ENCODE peak calls at places on chromosomes 7 and 10, in six cellular contexts. One of them, this sample, is unnamed.

GRCh38 chr7:113831509-113831908 is 87.3 kb downstream of the PPP1R3A start:
- DNase-seq in left lung: no peak
- DNase-seq in fibroblast of the aortic adventitia: no peak
- DNase-seq in astrocyte: peak
- DNase-seq in AG10803: no peak
- DNase-seq in A673: no peak
- DNase-seq in this sample: peak

GRCh38 chr10:76403876-76404275 is 972.5 kb downstream of the LRMDA start:
- DNase-seq in left lung: peak
- DNase-seq in astrocyte: no peak
- DNase-seq in AG10803: peak
- DNase-seq in A673: no peak
- DNase-seq in fibroblast of the aortic adventitia: peak
- DNase-seq in this sample: peak

GRCh38 chr7:52749880-52750279 is 285.6 kb upstream of the POM121L12 start:
- DNase-seq in A673: no peak
- DNase-seq in AG10803: no peak
- DNase-seq in left lung: no peak
- DNase-seq in fibroblast of the aortic adventitia: no peak
- DNase-seq in astrocyte: no peak
- DNase-seq in this sample: no peak

GRCh38 chr7:47153076-47153475 is 428.8 kb downstream of the TNS3 start:
- DNase-seq in AG10803: peak
- DNase-seq in fibroblast of the aortic adventitia: peak
- DNase-seq in A673: peak
- DNase-seq in astrocyte: peak
- DNase-seq in left lung: no peak
- DNase-seq in this sample: no peak

GRCh38 chr10:104232613-104233102 is 494 bp upstream of the CFAP43 start:
- DNase-seq in AG10803: no peak
- DNase-seq in fibroblast of the aortic adventitia: no peak
- DNase-seq in astrocyte: no peak
- DNase-seq in left lung: no peak
- DNase-seq in A673: no peak
- DNase-seq in this sample: no peak

GRCh38 chr7:1234794-1235500 is 2.3 kb downstream of the UNCX start:
- DNase-seq in AG10803: no peak
- DNase-seq in astrocyte: no peak
- DNase-seq in left lung: no peak
- DNase-seq in A673: peak
- DNase-seq in fibroblast of the aortic adventitia: no peak
- DNase-seq in this sample: no peak

GRCh38 chr10:606767-607544 is 82.5 kb downstream of the DIP2C start:
- DNase-seq in fibroblast of the aortic adventitia: no peak
- DNase-seq in left lung: no peak
- DNase-seq in A673: no peak
- DNase-seq in astrocyte: peak
- DNase-seq in AG10803: peak
- DNase-seq in this sample: no peak

GRCh38 chr7:36677769-36678435 is 46.4 kb downstream of the AOAH start:
- DNase-seq in astrocyte: no peak
- DNase-seq in AG10803: no peak
- DNase-seq in fibroblast of the aortic adventitia: no peak
- DNase-seq in left lung: no peak
- DNase-seq in A673: no peak
- DNase-seq in this sample: no peak

GRCh38 chr7:136687693-136688322 is 180.6 kb upstream of the CHRM2 start:
- DNase-seq in fibroblast of the aortic adventitia: peak
- DNase-seq in A673: peak
- DNase-seq in astrocyte: peak
- DNase-seq in left lung: no peak
- DNase-seq in AG10803: peak
- DNase-seq in this sample: peak

GRCh38 chr7:43868681-43869017 is 668 bp downstream of the MRPS24 start:
- DNase-seq in AG10803: no peak
- DNase-seq in astrocyte: no peak
- DNase-seq in A673: no peak
- DNase-seq in left lung: no peak
- DNase-seq in fibroblast of the aortic adventitia: no peak
- DNase-seq in this sample: no peak

GRCh38 chr7:22884911-22885823 is 62.5 kb upstream of the TOMM7 start:
- DNase-seq in fibroblast of the aortic adventitia: no peak
- DNase-seq in A673: no peak
- DNase-seq in AG10803: no peak
- DNase-seq in left lung: no peak
- DNase-seq in astrocyte: no peak
- DNase-seq in this sample: no peak

GRCh38 chr10:58919927-58920654 is 256.4 kb upstream of the PHYHIPL start:
- DNase-seq in fibroblast of the aortic adventitia: peak
- DNase-seq in AG10803: peak
- DNase-seq in left lung: no peak
- DNase-seq in A673: no peak
- DNase-seq in astrocyte: peak
- DNase-seq in this sample: peak

GRCh38 chr7:54542920-54543539 is 855 bp downstream of the VSTM2A start:
- DNase-seq in astrocyte: peak
- DNase-seq in fibroblast of the aortic adventitia: peak
- DNase-seq in A673: no peak
- DNase-seq in AG10803: peak
- DNase-seq in left lung: no peak
- DNase-seq in this sample: peak

GRCh38 chr10:14244801-14245211 is 85.9 kb downstream of the FRMD4A start:
- DNase-seq in AG10803: peak
- DNase-seq in astrocyte: peak
- DNase-seq in fibroblast of the aortic adventitia: peak
- DNase-seq in left lung: no peak
- DNase-seq in A673: peak
- DNase-seq in this sample: peak

GRCh38 chr10:18659784-18660561 is 742 bp downstream of the ARL5B start:
- DNase-seq in left lung: no peak
- DNase-seq in AG10803: peak
- DNase-seq in astrocyte: no peak
- DNase-seq in fibroblast of the aortic adventitia: peak
- DNase-seq in A673: peak
- DNase-seq in this sample: peak

DNA sequence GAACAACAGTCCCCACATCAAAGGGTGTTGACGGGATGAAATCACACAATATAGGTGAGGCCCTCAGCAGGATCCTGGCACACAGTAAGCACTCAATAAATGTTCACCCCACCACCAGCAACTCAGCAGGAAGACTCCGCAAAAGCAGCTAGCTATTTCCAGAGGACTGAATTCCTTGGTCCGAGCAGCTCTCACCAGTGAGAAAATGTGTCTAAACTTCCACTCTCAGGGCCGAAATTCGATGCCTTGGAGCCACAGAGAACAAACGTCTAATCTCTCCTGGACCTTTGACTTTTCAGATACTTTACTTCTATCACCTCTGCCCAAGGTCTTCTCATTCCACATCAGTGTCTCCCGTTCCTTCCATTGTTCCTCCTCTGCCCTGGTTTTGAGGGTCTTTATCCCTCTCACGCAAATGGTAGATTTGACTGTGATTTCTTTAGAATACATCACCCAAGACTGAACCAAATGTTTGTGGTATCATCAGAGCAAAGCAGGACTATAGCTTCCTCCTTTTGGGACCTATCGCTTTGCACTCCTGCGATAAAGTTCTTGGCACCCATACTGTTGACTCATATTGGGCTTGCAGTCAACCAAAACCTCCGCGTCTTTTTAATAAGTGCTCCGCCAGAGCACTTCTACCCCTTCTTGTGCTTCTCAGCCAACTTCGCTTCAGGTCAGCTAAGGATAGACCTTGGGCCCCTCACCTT is 903 bp upstream of the NT5C2 start:
- DNase-seq in astrocyte: peak
- DNase-seq in AG10803: peak
- DNase-seq in left lung: no peak
- DNase-seq in fibroblast of the aortic adventitia: peak
- DNase-seq in A673: no peak
- DNase-seq in this sample: peak
- H3K4me3 ChIP-seq in astrocyte: no peak
- H3K4me3 ChIP-seq in AG10803: no peak
- H3K4me3 ChIP-seq in left lung: no peak
- H3K4me3 ChIP-seq in fibroblast of the aortic adventitia: peak
- H3K4me3 ChIP-seq in A673: peak
- H3K4me3 ChIP-seq in this sample: peak

DNA sequence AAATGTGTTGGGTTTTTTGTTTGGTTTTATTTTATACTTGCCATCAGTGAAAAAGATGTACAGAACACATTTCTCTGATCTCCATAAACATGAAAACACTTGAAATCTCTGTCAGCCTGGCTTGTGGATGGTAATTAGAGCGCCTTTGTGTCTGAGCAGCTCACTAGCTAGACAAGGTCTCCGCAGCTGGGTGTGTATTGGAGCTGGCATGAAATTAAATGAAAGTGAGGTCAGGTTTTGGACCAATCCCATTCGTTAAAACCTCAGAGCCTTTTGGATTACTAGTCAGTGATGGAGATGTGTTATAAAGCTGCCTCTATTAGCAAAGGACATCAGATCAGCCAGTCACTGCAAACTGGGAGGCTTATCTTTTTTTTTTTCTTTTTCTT is 2.7 kb downstream of the FRAT1 start:
- DNase-seq in astrocyte: no peak
- DNase-seq in fibroblast of the aortic adventitia: no peak
- DNase-seq in AG10803: no peak
- DNase-seq in A673: no peak
- DNase-seq in left lung: no peak
- DNase-seq in this sample: no peak
- TF ChIP-seq CTCF in astrocyte: no peak
- TF ChIP-seq CTCF in fibroblast of the aortic adventitia: no peak
- TF ChIP-seq CTCF in AG10803: no peak
- TF ChIP-seq CTCF in A673: no peak
- TF ChIP-seq CTCF in left lung: no peak
- TF ChIP-seq CTCF in this sample: no peak

DNA sequence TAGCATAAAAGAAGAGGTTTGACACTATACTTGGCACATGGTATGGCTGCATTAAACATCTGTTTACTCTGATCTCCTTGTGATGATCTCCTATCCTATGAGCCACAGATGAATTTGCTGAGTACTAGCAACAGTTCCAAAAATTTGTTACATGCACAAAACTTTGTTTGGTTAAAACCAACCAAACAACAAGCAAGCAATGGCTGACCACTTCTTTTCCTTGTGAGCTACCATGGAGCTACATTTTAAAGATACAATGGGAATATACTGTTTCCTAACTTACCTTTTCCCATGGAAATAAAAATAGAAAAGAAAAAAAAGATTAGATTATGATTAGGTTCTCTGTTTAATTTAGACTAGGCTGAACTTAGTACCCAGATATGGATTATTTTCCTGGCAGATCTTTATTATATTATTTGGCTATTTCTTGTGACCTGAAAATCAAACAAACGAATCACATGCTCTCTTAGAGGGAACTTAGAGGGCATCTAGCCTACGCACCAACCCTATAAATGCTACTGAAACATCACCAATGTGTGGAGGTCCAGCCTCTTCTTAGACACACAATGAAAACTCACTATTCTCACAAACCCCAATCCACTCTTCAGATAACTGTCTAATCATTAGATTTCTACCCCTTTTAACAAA is 80.1 kb upstream of the FAM133B start:
- DNase-seq in A673: no peak
- DNase-seq in astrocyte: no peak
- DNase-seq in fibroblast of the aortic adventitia: no peak
- DNase-seq in left lung: no peak
- DNase-seq in AG10803: no peak
- DNase-seq in this sample: peak
- H3K4me3 ChIP-seq in A673: no peak
- H3K4me3 ChIP-seq in astrocyte: no peak
- H3K4me3 ChIP-seq in fibroblast of the aortic adventitia: no peak
- H3K4me3 ChIP-seq in left lung: no peak
- H3K4me3 ChIP-seq in AG10803: no peak
- H3K4me3 ChIP-seq in this sample: no peak

GRCh38 chr10:28942012-28942411 is 264.7 kb downstream of the BAMBI start:
- DNase-seq in fibroblast of the aortic adventitia: no peak
- DNase-seq in AG10803: no peak
- DNase-seq in A673: no peak
- DNase-seq in left lung: no peak
- DNase-seq in astrocyte: no peak
- DNase-seq in this sample: no peak
- TF ChIP-seq CTCF in fibroblast of the aortic adventitia: no peak
- TF ChIP-seq CTCF in AG10803: no peak
- TF ChIP-seq CTCF in A673: no peak
- TF ChIP-seq CTCF in left lung: no peak
- TF ChIP-seq CTCF in astrocyte: no peak
- TF ChIP-seq CTCF in this sample: no peak

GRCh38 chr7:26291699-26292538 is at the start of gene SNX10:
- DNase-seq in fibroblast of the aortic adventitia: no peak
- DNase-seq in A673: peak
- DNase-seq in left lung: peak
- DNase-seq in astrocyte: peak
- DNase-seq in AG10803: no peak
- DNase-seq in this sample: peak

GRCh38 chr7:26292768-26293560 is 1.3 kb downstream of the SNX10 start:
- DNase-seq in A673: no peak
- DNase-seq in astrocyte: no peak
- DNase-seq in AG10803: no peak
- DNase-seq in left lung: no peak
- DNase-seq in fibroblast of the aortic adventitia: no peak
- DNase-seq in this sample: no peak

GRCh38 chr7:26293569-26294308 is 2.1 kb downstream of the SNX10 start:
- DNase-seq in fibroblast of the aortic adventitia: no peak
- DNase-seq in left lung: no peak
- DNase-seq in astrocyte: no peak
- DNase-seq in AG10803: no peak
- DNase-seq in A673: no peak
- DNase-seq in this sample: no peak

GRCh38 chr7:26295015-26295414 is 3.4 kb downstream of the SNX10 start:
- DNase-seq in A673: no peak
- DNase-seq in AG10803: no peak
- DNase-seq in fibroblast of the aortic adventitia: no peak
- DNase-seq in astrocyte: no peak
- DNase-seq in left lung: no peak
- DNase-seq in this sample: no peak

DNA sequence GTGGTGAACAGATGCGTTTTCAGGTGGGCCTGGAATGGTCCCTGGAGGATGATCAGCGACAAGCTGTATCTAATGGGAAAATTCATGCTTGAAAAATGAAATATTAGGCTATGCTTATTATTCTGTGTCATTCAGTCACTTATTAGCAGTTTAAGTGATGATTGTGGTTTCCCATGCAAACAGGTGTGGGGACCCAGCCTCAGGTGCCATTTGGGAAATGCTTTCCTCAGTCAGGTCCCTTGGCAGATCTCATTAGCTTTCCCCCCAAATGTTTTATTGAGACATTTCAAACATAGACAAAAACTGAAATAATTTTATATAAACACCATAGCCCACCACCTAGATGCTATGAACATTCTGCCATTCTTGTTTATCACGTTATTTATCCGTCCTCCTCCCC is 411 bp upstream of the SNX10 start:
- DNase-seq in left lung: no peak
- DNase-seq in astrocyte: no peak
- DNase-seq in fibroblast of the aortic adventitia: no peak
- DNase-seq in A673: no peak
- DNase-seq in AG10803: no peak
- DNase-seq in this sample: peak
- H3K4me3 ChIP-seq in left lung: peak
- H3K4me3 ChIP-seq in astrocyte: peak
- H3K4me3 ChIP-seq in fibroblast of the aortic adventitia: no peak
- H3K4me3 ChIP-seq in A673: peak
- H3K4me3 ChIP-seq in AG10803: no peak
- H3K4me3 ChIP-seq in this sample: peak

This sample was measured in osteoblast.